ENCODE peak calls at places on chromosomes 11 and 22, in ten cellular contexts. R is GM23248; W is cardiac muscle cell; J is AG04450; Y is RWPE1; E is PC-9; Q is right cardiac atrium; A is CD4-positive, CD25-positive, alpha-beta regulatory T cell; K is endothelial cell of umbilical vein; C is mammary epithelial cell. V is an unnamed sample.

GRCh38 chr22:46843691-46844297 is 81.3 kb downstream of the TBC1D22A start:
- DNase-seq in R (peak), W (no peak), J (no peak), Y (no peak), E (no peak), Q (no peak), A (no peak), K (no peak), C (peak), V (no peak)

GRCh38 chr11:46347637-46348311 is 511 bp downstream of the DGKZ start:
- DNase-seq in R (peak), W (no peak), J (no peak), Y (no peak), E (no peak), Q (no peak), A (no peak), K (no peak), C (no peak), V (no peak)

GRCh38 chr11:6249822-6250555 is 9.6 kb upstream of the CCKBR start:
- DNase-seq in R (peak), W (peak), J (peak), Y (peak), E (no peak), Q (peak), A (no peak), K (peak), C (peak), V (peak)

GRCh38 chr11:11620251-11620965 is 1.4 kb downstream of the GALNT18 start:
- DNase-seq in R (peak), W (no peak), J (no peak), Y (peak), E (no peak), Q (peak), A (no peak), K (no peak), C (peak), V (no peak)

GRCh38 chr11:64655901-64656601 is 65.0 kb downstream of the SLC22A12 start:
- DNase-seq in R (peak), W (peak), J (no peak), Y (no peak), E (no peak), Q (no peak), A (no peak), K (no peak), C (peak), V (no peak)

GRCh38 chr22:23566716-23567475 is 13.2 kb downstream of the IGLL1 start:
- DNase-seq in R (no peak), W (no peak), J (no peak), Y (no peak), E (no peak), Q (no peak), A (no peak), K (no peak), C (no peak), V (no peak)

GRCh38 chr11:103091441-103091809 is 535 bp downstream of the DCUN1D5 start:
- DNase-seq in R (peak), W (peak), J (no peak), Y (peak), E (no peak), Q (peak), A (no peak), K (peak), C (peak), V (no peak)

GRCh38 chr22:39520874-39521857 is 804 bp downstream of the ATF4 start:
- DNase-seq in R (peak), W (peak), J (no peak), Y (peak), E (no peak), Q (peak), A (peak), K (peak), C (peak), V (no peak)

GRCh38 chr11:61542024-61542461 is 33.5 kb downstream of the LRRC10B start:
- DNase-seq in R (no peak), W (no peak), J (no peak), Y (no peak), E (no peak), Q (no peak), A (no peak), K (no peak), C (no peak), V (no peak)

GRCh38 chr11:952406-953385 is 27.0 kb downstream of the AP2A2 start:
- DNase-seq in R (peak), W (peak), J (no peak), Y (no peak), E (no peak), Q (no peak), A (no peak), K (no peak), C (no peak), V (no peak)
- H3K27ac ChIP-seq in R (peak), W (peak), J (no peak), Y (no peak), E (no peak), Q (peak), A (no peak), K (no peak), C (no peak), V (no peak)

DNA sequence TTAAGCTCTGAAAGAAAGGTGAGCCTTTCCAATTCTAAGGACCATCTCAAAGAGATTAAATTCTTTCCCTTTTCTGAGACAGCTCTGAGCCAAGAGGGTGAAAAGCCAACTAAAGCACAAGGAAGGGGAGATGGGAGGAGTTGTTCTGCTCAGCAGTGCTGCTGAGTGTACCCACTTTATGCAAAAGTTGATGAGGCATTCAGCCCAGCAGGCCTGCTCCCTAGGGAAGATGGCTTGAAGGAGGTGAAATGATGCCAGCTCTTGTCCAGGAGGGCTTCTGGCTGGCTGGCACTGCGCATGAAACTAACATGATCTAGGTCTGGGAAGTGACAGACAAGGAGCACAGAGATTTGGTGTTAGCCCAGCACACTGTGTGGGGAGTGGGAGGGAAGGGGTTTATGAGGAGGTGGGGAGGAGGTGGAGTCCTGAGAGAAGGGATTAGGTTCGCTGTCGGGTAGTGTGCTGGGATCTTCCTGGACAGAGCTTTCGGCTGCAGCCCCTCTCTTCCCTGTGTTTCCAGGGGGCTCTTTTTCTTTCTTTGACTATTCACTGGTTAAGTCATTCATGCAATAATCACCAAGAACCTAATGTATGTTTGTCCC is 225.5 kb upstream of the NARS2 start:
- DNase-seq in R (peak), W (no peak), J (no peak), Y (no peak), E (no peak), Q (no peak), A (no peak), K (no peak), C (no peak), V (no peak)
- H3K27ac ChIP-seq in R (peak), W (peak), J (peak), Y (no peak), E (no peak), Q (no peak), A (no peak), K (no peak), C (no peak), V (peak)

DNA sequence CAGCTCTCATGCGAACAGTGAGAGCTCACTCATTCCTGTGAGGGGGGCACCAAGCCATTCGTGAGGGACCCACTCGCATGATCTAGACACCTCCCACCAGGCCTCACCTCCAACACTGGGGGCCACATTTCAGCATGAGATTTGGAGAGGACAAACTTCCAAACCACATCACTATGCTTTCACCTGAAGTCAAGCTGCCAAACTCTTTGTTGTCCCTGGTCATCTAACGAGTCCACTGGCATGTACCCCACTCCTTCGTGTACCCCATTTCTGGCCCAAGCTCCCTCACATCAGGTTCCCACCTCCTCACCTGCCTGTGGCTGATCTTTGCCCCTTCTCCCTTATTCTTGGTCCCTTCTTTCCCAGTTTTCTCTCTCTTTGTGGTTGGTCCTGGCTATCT is 198.9 kb downstream of the ADAMTS15 start:
- DNase-seq in R (no peak), W (no peak), J (no peak), Y (no peak), E (no peak), Q (no peak), A (no peak), K (no peak), C (no peak), V (no peak)
- H3K27ac ChIP-seq in R (no peak), W (no peak), J (no peak), Y (peak), E (no peak), Q (no peak), A (no peak), K (no peak), C (no peak), V (no peak)

GRCh38 chr11:69381681-69382130 is 87.8 kb downstream of the MYEOV start:
- DNase-seq in R (no peak), W (no peak), J (no peak), Y (no peak), E (no peak), Q (no peak), A (no peak), K (no peak), C (no peak), V (no peak)
- H3K27ac ChIP-seq in R (no peak), W (no peak), J (no peak), Y (no peak), E (peak), Q (no peak), A (no peak), K (no peak), C (no peak), V (no peak)